ENCODE peak calls at places on chromosomes 2 and 18, in seven cellular contexts. R, W, X, L, H, Y and D are unnamed samples.

GRCh38 chr2:230411484-230412368 is 4.3 kb upstream of the SP100 start:
- DNase-seq in R (peak; percentile 72), X (peak; percentile 71), Y (peak; percentile 73), L (peak; percentile 51), W (peak; percentile 56), H (no peak), D (peak; percentile 66)

GRCh38 chr2:63856302-63856600 is 14.6 kb downstream of the UGP2 start:
- DNase-seq in L (no peak), Y (no peak), W (no peak), X (no peak), R (no peak), H (no peak), D (no peak)

GRCh38 chr2:40820319-40820718 is 368.4 kb upstream of the SLC8A1 start:
- DNase-seq in R (peak; percentile 11), H (no peak), W (peak; percentile 18), Y (no peak), L (no peak), X (no peak), D (no peak)

GRCh38 chr2:71700880-71701397 is 247.6 kb downstream of the DYSF start:
- DNase-seq in L (no peak), Y (peak; percentile 19), X (no peak), R (no peak), H (peak; percentile 92), W (no peak), D (no peak)

GRCh38 chr18:59927246-59927825 is 27.5 kb downstream of the PMAIP1 start:
- DNase-seq in H (no peak), X (no peak), R (no peak), Y (no peak), L (no peak), W (no peak), D (no peak)

GRCh38 chr2:102975996-102976636 is 214.3 kb downstream of the TMEM182 start:
- DNase-seq in Y (peak; percentile 24), W (peak; percentile 60), H (no peak), L (no peak), X (peak; percentile 20), R (peak; percentile 12), D (peak; percentile 38)

GRCh38 chr2:139917723-139918384 is 1137.7 kb upstream of the NXPH2 start:
- DNase-seq in L (no peak), H (no peak), Y (no peak), R (no peak), W (no peak), X (no peak), D (no peak)

GRCh38 chr18:2223859-2224258 is 347.4 kb downstream of the METTL4 start:
- DNase-seq in X (peak; percentile 25), R (peak; percentile 22), H (no peak), Y (no peak), W (peak; percentile 70), L (no peak), D (no peak)

GRCh38 chr2:39780825-39781600 is 2.0 kb upstream of the THUMPD2 start:
- DNase-seq in X (no peak), L (no peak), Y (no peak), W (no peak), H (no peak), R (no peak), D (peak; percentile 35)

GRCh38 chr2:179218848-179219594 is 45.6 kb downstream of the SESTD1 start:
- DNase-seq in L (peak; percentile 67), R (peak; percentile 91), Y (peak; percentile 70), H (peak; percentile 80), W (peak; percentile 86), X (peak; percentile 66), D (peak; percentile 65)

GRCh38 chr18:28175047-28175929 is 1.6 kb downstream of the CDH2 start:
- DNase-seq in R (no peak), L (no peak), X (peak; percentile 64), H (no peak), W (peak; percentile 35), Y (no peak), D (peak; percentile 20)

GRCh38 chr18:59200787-59201186 is 19.2 kb upstream of the GRP start:
- DNase-seq in Y (no peak), H (no peak), W (peak; percentile 21), L (no peak), X (no peak), R (no peak), D (no peak)

GRCh38 chr2:73031725-73032701 is 39.5 kb downstream of the SFXN5 start:
- DNase-seq in W (no peak), L (no peak), Y (peak; percentile 79), R (no peak), H (peak; percentile 36), X (no peak), D (no peak)

GRCh38 chr2:181678744-181679543 is 1.4 kb downstream of the NEUROD1 start:
- DNase-seq in R (peak; percentile 15), X (no peak), W (no peak), H (no peak), L (no peak), Y (no peak), D (no peak)

GRCh38 chr2:85704800-85705679 is 10.9 kb downstream of the GNLY start:
- DNase-seq in R (peak; percentile 40), W (no peak), X (no peak), H (peak; percentile 57), Y (no peak), L (no peak), D (no peak)

GRCh38 chr2:224847961-224848850 is 132.0 kb upstream of the CCDC195 start:
- DNase-seq in W (peak; percentile 76), H (no peak), R (peak; percentile 90), Y (no peak), L (peak; percentile 40), X (peak; percentile 33), D (peak; percentile 84)

GRCh38 chr2:29749843-29750242 is 171.5 kb downstream of the ALK start:
- DNase-seq in X (no peak), R (no peak), W (no peak), L (peak; percentile 56), Y (no peak), H (no peak), D (no peak)

GRCh38 chr2:64210816-64211215 is 66.6 kb upstream of the PELI1 start:
- DNase-seq in Y (peak; percentile 44), R (no peak), W (peak; percentile 57), X (no peak), L (no peak), H (no peak), D (no peak)

GRCh38 chr2:112749755-112750559 is 14.5 kb downstream of the CKAP2L start:
- DNase-seq in W (peak; percentile 78), X (peak; percentile 72), Y (peak; percentile 81), R (peak; percentile 80), H (no peak), L (peak; percentile 73), D (peak; percentile 75)

GRCh38 chr18:40832362-40832761 is 1122.7 kb upstream of the PIK3C3 start:
- DNase-seq in H (no peak), X (no peak), Y (no peak), W (no peak), R (peak; percentile 49), L (no peak), D (no peak)

GRCh38 chr2:145800201-145801091 is 1280.5 kb upstream of the ZEB2 start:
- DNase-seq in L (no peak), X (no peak), H (no peak), Y (no peak), W (peak; percentile 80), R (peak; percentile 10), D (no peak)

GRCh38 chr2:236367791-236368289 is 103.6 kb upstream of the ASB18 start:
- DNase-seq in R (no peak), X (no peak), W (no peak), Y (no peak), H (peak; percentile 21), L (no peak), D (no peak)

GRCh38 chr18:13614701-13615288 is 111.6 kb downstream of the FAM210A start:
- DNase-seq in H (peak; percentile 61), X (no peak), R (no peak), W (no peak), L (peak; percentile 30), Y (no peak), D (no peak)

GRCh38 chr18:13613099-13613498 is 113.3 kb downstream of the FAM210A start:
- DNase-seq in Y (no peak), H (no peak), R (no peak), X (no peak), L (no peak), W (no peak), D (no peak)

GRCh38 chr18:13615432-13615861 is 110.9 kb downstream of the FAM210A start:
- DNase-seq in W (no peak), X (no peak), R (no peak), H (peak; percentile 55), L (peak; percentile 11), Y (no peak), D (no peak)

GRCh38 chr18:13613591-13614317 is 112.6 kb downstream of the FAM210A start:
- DNase-seq in X (no peak), H (peak; percentile 57), L (no peak), R (no peak), W (no peak), Y (no peak), D (no peak)

GRCh38 chr18:13614318-13614643 is 112.1 kb downstream of the FAM210A start:
- DNase-seq in Y (no peak), R (no peak), W (no peak), X (no peak), L (no peak), H (no peak), D (no peak)
- H3K27me3 ChIP-seq in Y (no peaks in the 10 kb centered on the region), R (peaks cover 9% of the 10 kb centered on the region), W (peaks cover 70% of the 10 kb centered on the region), X (no peaks in the 10 kb centered on the region), L (no peaks in the 10 kb centered on the region), H (no peaks in the 10 kb centered on the region), D (peaks cover 20% of the 10 kb centered on the region)

DNA sequence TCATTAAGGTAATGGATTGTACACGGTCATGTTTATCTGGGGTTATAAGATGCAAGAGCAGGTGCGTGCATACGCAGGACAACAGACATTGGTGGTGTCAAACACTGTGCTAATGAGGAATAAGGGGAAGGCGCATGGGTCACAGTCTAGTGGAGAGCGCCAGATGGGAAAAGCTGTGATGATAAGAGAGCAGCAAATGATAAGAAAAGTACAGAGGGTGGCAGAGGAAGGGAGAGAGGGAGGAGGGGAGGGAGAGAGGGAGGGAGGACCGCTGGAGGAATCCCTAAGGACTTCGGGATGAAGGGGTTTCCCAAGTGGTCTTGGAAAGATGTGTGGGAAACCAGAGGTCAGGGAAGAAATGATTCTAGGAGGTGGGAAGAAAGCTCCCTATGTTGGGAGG is 2.9 kb downstream of the TNFRSF11A start:
- DNase-seq in Y (peak; percentile 33), L (no peak), X (no peak), W (no peak), H (no peak), R (no peak), D (no peak)
- H3K27me3 ChIP-seq in Y (peaks cover 66% of the 10 kb centered on the region), L (no peaks in the 10 kb centered on the region), X (peaks cover 61% of the 10 kb centered on the region), W (no peaks in the 10 kb centered on the region), H (peaks cover 23% of the 10 kb centered on the region), R (peaks cover 43% of the 10 kb centered on the region), D (peaks cover 11% of the 10 kb centered on the region)

GRCh38 chr2:239118264-239118663 is 270.4 kb downstream of the TWIST2 start:
- DNase-seq in X (no peak), Y (no peak), L (no peak), R (no peak), W (no peak), H (no peak), D (no peak)
- H3K27me3 ChIP-seq in X (no peaks in the 10 kb centered on the region), Y (no peaks in the 10 kb centered on the region), L (no peaks in the 10 kb centered on the region), R (no peaks in the 10 kb centered on the region), W (no peaks in the 10 kb centered on the region), H (no peaks in the 10 kb centered on the region), D (no peaks in the 10 kb centered on the region)

DNA sequence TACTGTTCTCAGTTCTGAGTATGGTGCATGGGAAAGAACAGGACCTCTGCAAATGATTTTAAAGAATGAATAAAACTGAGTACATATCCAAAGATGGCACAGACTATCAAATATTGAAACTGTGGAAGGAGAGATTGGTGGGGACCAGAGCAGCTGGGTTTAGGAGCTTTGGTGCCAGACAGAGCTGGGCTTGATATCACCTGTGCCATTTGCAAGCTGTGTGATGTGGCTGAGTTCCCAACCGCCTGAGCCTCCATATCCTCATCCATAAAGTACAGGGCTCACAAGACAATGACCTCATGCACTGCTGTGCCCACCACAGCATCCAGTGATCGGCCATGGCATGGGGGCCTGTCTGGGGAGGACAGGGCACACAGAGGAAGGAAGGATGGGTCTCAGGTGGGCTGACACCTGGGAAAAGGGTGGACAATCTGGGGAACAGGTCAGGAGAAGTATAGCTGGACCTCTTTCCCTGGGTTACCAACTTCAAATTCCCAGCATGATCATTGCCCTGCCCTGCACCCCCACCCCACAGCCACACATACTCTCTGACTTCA is 83.9 kb upstream of the RAB6C start:
- DNase-seq in X (no peak), W (no peak), L (no peak), Y (no peak), R (no peak), H (no peak), D (no peak)
- H3K27me3 ChIP-seq in X (no peaks in the 10 kb centered on the region), W (peaks cover 17% of the 10 kb centered on the region), L (no peaks in the 10 kb centered on the region), Y (no peaks in the 10 kb centered on the region), R (no peaks in the 10 kb centered on the region), H (no peaks in the 10 kb centered on the region), D (no peaks in the 10 kb centered on the region)